ENCODE peak calls at places on chromosome 1, in four cellular contexts. Q is ovary, N is thyroid gland, Y is fibroblast of lung. V is an unnamed sample. For H3K4me1, the result is how much of the 10 kb centered on the place peaks cover.

GRCh38 chr1:224127925-224128819 is 14.3 kb downstream of the FBXO28 start:
- DNase-seq in Q (no peak), N (no peak), Y (peak), V (no peak)

GRCh38 chr1:47262787-47263413 is 30.9 kb upstream of the TAL1 start:
- DNase-seq in Q (no peak), N (peak), Y (peak), V (peak)

GRCh38 chr1:220281159-220281574 is 8.9 kb upstream of the RAB3GAP2 start:
- DNase-seq in Q (no peak), N (no peak), Y (peak), V (no peak)

GRCh38 chr1:100347009-100347966 is 5.0 kb upstream of the CDC14A start:
- DNase-seq in Q (no peak), N (no peak), Y (peak), V (no peak)

GRCh38 chr1:161473363-161473762 is 31.9 kb upstream of the FCGR2A start:
- DNase-seq in Q (no peak), N (no peak), Y (peak), V (no peak)

GRCh38 chr1:10556430-10557005 is 81.8 kb downstream of the PEX14 start:
- DNase-seq in Q (no peak), N (no peak), Y (no peak), V (no peak)

GRCh38 chr1:58157281-58157680 is 389.2 kb downstream of the OMA1 start:
- DNase-seq in Q (no peak), N (no peak), Y (no peak), V (no peak)

GRCh38 chr1:167003711-167004110 is 14.6 kb downstream of the MAEL start:
- DNase-seq in Q (no peak), N (no peak), Y (no peak), V (no peak)

GRCh38 chr1:11558286-11558685 is 79.3 kb downstream of the DISP3 start:
- DNase-seq in Q (no peak), N (no peak), Y (no peak), V (no peak)

GRCh38 chr1:118989878-118990378 is 1.8 kb upstream of the TBX15 start:
- DNase-seq in Q (no peak), N (no peak), Y (no peak), V (no peak)

GRCh38 chr1:34500451-34500850 is 254.4 kb upstream of the GJB5 start:
- DNase-seq in Q (peak), N (peak), Y (no peak), V (no peak)

GRCh38 chr1:9200441-9200840 is 34.1 kb upstream of the H6PD start:
- DNase-seq in Q (no peak), N (no peak), Y (no peak), V (no peak)

GRCh38 chr1:160282807-160283206 is 2.1 kb downstream of the PEX19 start:
- DNase-seq in Q (no peak), N (no peak), Y (no peak), V (no peak)

GRCh38 chr1:230072296-230072695 is 5.3 kb downstream of the GALNT2 start:
- DNase-seq in Q (no peak), N (peak), Y (no peak), V (peak)

GRCh38 chr1:19460535-19461351 is 24.6 kb downstream of the CAPZB start:
- DNase-seq in Q (no peak), N (no peak), Y (no peak), V (no peak)

GRCh38 chr1:19457555-19457954 is 27.8 kb downstream of the CAPZB start:
- DNase-seq in Q (no peak), N (no peak), Y (no peak), V (no peak)

GRCh38 chr1:19461352-19461645 is 24.0 kb downstream of the CAPZB start:
- DNase-seq in Q (no peak), N (no peak), Y (no peak), V (no peak)

GRCh38 chr1:19456915-19457554 is 28.3 kb downstream of the CAPZB start:
- DNase-seq in Q (no peak), N (no peak), Y (peak), V (no peak)

GRCh38 chr1:19458815-19459417 is 26.4 kb downstream of the CAPZB start:
- DNase-seq in Q (no peak), N (peak), Y (no peak), V (peak)
- H3K4me1 ChIP-seq in Q (under half), N (half or more), Y (under half), V (half or more)

GRCh38 chr1:87086120-87086519 is 171.7 kb downstream of the HS2ST1 start:
- DNase-seq in Q (no peak), N (no peak), Y (no peak), V (no peak)

GRCh38 chr1:87089823-87090222 is 175.4 kb downstream of the HS2ST1 start:
- DNase-seq in Q (no peak), N (no peak), Y (no peak), V (no peak)

GRCh38 chr1:87089070-87089736 is 174.8 kb downstream of the HS2ST1 start:
- DNase-seq in Q (no peak), N (no peak), Y (no peak), V (no peak)

DNA sequence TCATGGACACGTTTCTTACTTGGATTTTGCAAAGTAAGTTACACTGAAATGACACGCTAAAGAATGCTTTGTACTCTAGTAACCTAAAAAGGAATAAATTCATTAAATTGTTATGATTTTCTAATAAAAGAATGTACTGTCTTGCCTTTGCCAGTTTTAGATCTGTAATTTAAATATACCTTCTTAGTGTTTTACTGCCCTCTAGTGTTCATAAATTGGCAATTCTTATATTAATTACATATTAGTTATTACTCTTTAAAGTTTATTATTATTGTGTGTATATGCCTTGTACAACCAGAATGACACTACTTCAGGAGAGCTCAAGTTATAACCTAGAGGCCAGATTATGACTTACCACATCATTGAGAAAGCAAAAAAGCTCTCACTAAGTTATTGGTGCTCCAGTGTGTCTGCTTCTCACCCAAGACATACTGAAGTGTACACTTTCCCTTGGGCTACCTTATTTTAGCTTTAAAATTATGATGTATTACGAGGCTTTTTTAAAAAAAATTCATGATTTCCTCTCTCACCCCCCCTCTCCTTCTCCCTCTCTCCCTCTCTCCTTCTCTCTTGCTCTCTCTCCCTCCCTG is 169.9 kb downstream of the HS2ST1 start:
- DNase-seq in Q (no peak), N (no peak), Y (peak), V (no peak)
- TF ChIP-seq CTCF in Q (peak), N (peak), Y (peak), V (peak)

DNA sequence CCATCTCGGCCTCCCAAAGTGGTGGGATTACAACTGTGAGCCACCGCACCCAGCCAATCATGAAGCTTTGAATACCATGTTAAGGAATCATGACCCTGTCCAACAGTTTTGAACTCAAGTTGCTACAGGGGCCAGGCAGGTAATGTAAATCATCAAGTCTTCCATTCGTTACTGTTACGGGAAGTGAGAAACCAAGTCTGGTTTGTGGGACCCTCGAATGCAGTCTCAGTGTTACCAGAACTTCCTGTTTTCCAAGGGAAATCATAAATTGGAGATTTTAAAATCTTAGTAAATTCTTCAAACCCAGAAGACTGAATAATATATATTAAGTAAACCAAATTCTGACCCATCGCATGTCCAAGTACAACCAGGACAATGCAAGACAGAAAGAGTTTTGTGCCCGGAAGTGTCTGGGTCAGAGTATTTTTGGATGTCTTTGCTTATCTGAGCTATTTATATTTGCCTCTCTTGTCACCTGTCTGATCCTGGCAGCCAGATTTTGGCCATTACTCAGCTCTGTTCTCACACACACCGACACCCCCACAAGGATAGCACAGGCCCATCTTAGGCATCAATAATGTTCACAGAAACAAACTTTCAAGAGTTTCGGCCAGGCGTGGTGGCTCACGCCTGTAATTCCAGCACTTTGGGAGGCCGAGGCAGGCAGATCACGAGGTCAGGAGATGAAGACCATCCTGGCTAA is 8.8 kb downstream of the ATP5IF1 start:
- DNase-seq in Q (no peak), N (no peak), Y (no peak), V (no peak)
- H3K27ac ChIP-seq in Q (no peak), N (no peak), Y (no peak), V (peak)

GRCh38 chr1:94554611-94555010 is 13.1 kb upstream of the F3 start:
- DNase-seq in Q (no peak), N (no peak), Y (no peak), V (no peak)

GRCh38 chr1:94552071-94552586 is 10.6 kb upstream of the F3 start:
- DNase-seq in Q (peak), N (peak), Y (no peak), V (no peak)

GRCh38 chr1:94555091-94555490 is 13.5 kb upstream of the F3 start:
- DNase-seq in Q (no peak), N (no peak), Y (no peak), V (no peak)

GRCh38 chr1:94553323-94553730 is 11.8 kb upstream of the F3 start:
- DNase-seq in Q (peak), N (peak), Y (no peak), V (no peak)

DNA sequence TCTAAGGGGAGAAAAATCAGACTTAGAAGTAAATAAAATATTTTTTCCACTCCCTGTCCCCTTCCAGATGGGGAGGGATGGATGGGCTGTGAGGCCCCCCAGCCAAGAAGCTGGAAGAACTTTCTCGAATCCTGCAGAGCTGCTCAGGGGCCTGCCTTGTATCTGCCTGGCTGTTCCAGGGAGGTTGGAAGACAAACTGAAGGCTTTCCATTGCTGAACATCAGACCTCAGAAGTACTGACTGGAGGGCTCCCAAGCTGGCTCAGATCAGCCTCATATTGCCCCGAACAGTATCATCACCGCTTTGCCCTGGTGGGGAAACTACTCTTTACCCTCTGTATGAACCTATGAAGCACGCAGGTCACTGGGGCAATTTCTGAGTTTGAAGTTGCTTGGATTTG is 12.4 kb upstream of the F3 start:
- DNase-seq in Q (no peak), N (no peak), Y (no peak), V (no peak)
- H3K4me1 ChIP-seq in Q (under half), N (half or more), Y (under half), V (under half)

DNA sequence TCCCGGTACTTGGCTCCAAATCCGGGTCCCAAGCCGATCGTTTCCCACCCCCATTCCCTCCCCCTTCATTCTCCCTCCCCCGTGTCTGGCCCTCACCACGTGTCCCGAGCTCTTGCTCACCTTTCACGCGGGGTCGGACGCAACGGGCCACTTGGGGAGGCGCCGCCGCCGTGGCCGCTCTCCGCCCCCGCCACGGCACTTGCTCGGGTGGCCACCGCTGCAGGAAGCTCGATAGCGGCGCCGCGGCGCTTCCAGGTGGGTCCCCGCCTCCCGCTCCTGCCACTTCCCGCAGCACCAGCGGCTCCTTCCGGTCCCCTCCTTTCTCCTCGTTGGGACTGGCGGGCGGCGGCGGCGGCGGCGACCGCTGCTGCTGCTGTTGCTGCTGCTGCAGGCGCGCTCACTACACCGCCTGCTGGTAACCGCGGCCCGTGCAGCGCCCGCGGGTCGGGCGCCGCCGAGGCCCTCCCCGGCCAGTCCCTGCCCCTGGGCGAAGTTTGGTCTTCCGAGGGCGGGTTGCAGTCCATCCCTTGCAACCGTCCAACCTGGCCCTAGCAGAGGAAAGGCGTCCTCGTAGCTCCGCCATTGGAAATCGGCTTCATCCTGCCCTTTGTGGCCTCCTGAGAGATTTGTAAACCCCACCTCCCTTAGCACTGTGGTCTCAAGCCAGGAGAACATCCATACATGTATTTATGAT is 831 bp upstream of the ZZZ3 start:
- DNase-seq in Q (peak), N (peak), Y (peak), V (peak)
- TF ChIP-seq CTCF in Q (peak), N (peak), Y (peak), V (peak)